ENCODE peak calls at places on chromosomes 16 and 17, in eight cellular contexts. K is PC-3, G is H9, B is astrocyte, A is GM23248, J is mesendoderm, C is PC-9, L is HCT116. O is an unnamed sample.

GRCh38 chr16:88441460-88441859 is 11.6 kb upstream of the ZFPM1 start:
- DNase-seq in L (no peak), K (no peak), G (no peak), J (no peak), C (no peak), A (no peak), B (no peak), O (no peak)

GRCh38 chr16:87809150-87809902 is 43.5 kb upstream of the KLHDC4 start:
- DNase-seq in K (no peak), C (no peak), B (no peak), J (no peak), L (no peak), G (no peak), A (no peak), O (peak; percentile 93)

GRCh38 chr17:49687878-49688491 is 10.1 kb upstream of the SPOP start:
- DNase-seq in A (peak; percentile 11), J (no peak), G (peak; percentile 28), K (peak; percentile 49), C (no peak), B (no peak), L (no peak), O (no peak)

GRCh38 chr17:57442914-57443571 is 186.7 kb downstream of the MSI2 start:
- DNase-seq in C (no peak), K (peak; percentile 39), G (no peak), L (no peak), B (peak; percentile 73), A (peak; percentile 62), J (no peak), O (peak; percentile 68)

GRCh38 chr16:50900391-50900942 is 158.6 kb downstream of the CYLD start:
- DNase-seq in K (no peak), A (no peak), G (no peak), B (no peak), L (no peak), J (no peak), C (no peak), O (no peak)

GRCh38 chr16:83044589-83044988 is 417.8 kb downstream of the CDH13 start:
- DNase-seq in L (no peak), K (no peak), C (no peak), J (no peak), A (no peak), B (no peak), G (peak; percentile 32), O (no peak)

GRCh38 chr17:50095626-50096037 is 481 bp downstream of the PDK2 start:
- DNase-seq in J (no peak), G (no peak), B (no peak), K (no peak), L (no peak), A (peak; percentile 35), C (no peak), O (no peak)

GRCh38 chr17:82095777-82096708 is 2.0 kb downstream of the FASN start:
- DNase-seq in L (no peak), J (no peak), K (peak; percentile 51), G (no peak), A (no peak), C (peak; percentile 59), B (no peak), O (no peak)

GRCh38 chr17:20925091-20925490 is 117.7 kb downstream of the USP22 start:
- DNase-seq in L (no peak), G (no peak), C (no peak), K (peak; percentile 14), A (peak; percentile 38), J (no peak), B (no peak), O (no peak)

GRCh38 chr17:74543891-74544760 is 1.8 kb downstream of the CD300C start:
- DNase-seq in C (no peak), A (no peak), L (no peak), J (no peak), B (no peak), K (no peak), G (no peak), O (no peak)

GRCh38 chr17:74545456-74546230 is at the start of gene CD300C:
- DNase-seq in A (peak; percentile 64), C (no peak), G (no peak), L (no peak), K (peak; percentile 15), B (peak; percentile 5), J (no peak), O (no peak)

GRCh38 chr17:74546586-74546985 is 671 bp upstream of the CD300C start:
- DNase-seq in C (no peak), A (no peak), J (no peak), L (no peak), G (no peak), B (no peak), K (no peak), O (no peak)

GRCh38 chr17:74543406-74543805 is 2.5 kb downstream of the CD300C start:
- DNase-seq in J (peak; percentile 14), G (no peak), K (no peak), A (no peak), L (no peak), C (no peak), B (no peak), O (no peak)

GRCh38 chr17:74544991-74545441 is 899 bp downstream of the CD300C start:
- DNase-seq in G (no peak), L (no peak), J (no peak), B (no peak), K (no peak), C (no peak), A (no peak), O (no peak)
- H3K79me2 ChIP-seq in G (no peaks in the 10 kb centered on the region), L (no peaks in the 10 kb centered on the region), J (no peaks in the 10 kb centered on the region), B (no peaks in the 10 kb centered on the region), K (no peaks in the 10 kb centered on the region), C (no peaks in the 10 kb centered on the region), A (no peaks in the 10 kb centered on the region), O (no peaks in the 10 kb centered on the region)

DNA sequence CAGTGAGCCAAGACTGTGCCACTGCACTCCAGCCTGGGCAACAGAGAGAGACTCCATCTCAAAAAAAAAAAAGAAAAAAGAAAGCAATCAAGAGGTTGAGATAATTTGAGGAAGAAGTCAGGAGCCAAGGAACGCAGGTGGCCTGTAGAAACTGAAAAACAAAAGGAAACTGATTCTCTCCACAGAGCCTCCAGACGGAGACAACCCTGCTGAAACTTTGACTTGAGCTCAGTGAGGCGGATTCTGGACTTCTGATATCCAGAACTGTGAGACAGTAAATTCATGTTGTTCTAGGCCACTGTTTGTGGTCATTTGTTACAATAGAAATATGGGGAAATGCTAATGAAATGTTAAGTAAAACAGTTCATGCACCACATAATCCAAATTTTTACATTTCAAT is 5.3 kb downstream of the MBTPS1 start:
- DNase-seq in A (no peak), L (no peak), B (no peak), K (no peak), J (no peak), G (no peak), C (no peak), O (no peak)
- H3K79me2 ChIP-seq in A (peaks cover 99% of the 10 kb centered on the region), L (peaks cover 98% of the 10 kb centered on the region), B (peaks cover 97% of the 10 kb centered on the region), K (peaks cover 99% of the 10 kb centered on the region), J (peaks cover 65% of the 10 kb centered on the region), G (peaks cover 24% of the 10 kb centered on the region), C (peaks cover 98% of the 10 kb centered on the region), O (peaks cover 99% of the 10 kb centered on the region)

GRCh38 chr17:7478276-7479138 is 924 bp downstream of the ZBTB4 start:
- DNase-seq in B (peak; percentile 8), A (peak; percentile 76), K (peak; percentile 13), J (peak; percentile 44), G (no peak), C (no peak), L (no peak), O (peak; percentile 71)

GRCh38 chr17:7476951-7477350 is 2.5 kb downstream of the ZBTB4 start:
- DNase-seq in L (no peak), G (no peak), C (no peak), J (no peak), K (no peak), A (no peak), B (no peak), O (no peak)

GRCh38 chr17:7476474-7476873 is 3.0 kb downstream of the ZBTB4 start:
- DNase-seq in G (no peak), A (peak; percentile 82), J (peak; percentile 56), L (no peak), B (peak; percentile 57), K (peak; percentile 77), C (peak; percentile 58), O (no peak)

GRCh38 chr17:7479139-7479388 is 367 bp downstream of the ZBTB4 start:
- DNase-seq in G (no peak), B (no peak), L (no peak), K (no peak), J (no peak), C (no peak), A (no peak), O (no peak)

DNA sequence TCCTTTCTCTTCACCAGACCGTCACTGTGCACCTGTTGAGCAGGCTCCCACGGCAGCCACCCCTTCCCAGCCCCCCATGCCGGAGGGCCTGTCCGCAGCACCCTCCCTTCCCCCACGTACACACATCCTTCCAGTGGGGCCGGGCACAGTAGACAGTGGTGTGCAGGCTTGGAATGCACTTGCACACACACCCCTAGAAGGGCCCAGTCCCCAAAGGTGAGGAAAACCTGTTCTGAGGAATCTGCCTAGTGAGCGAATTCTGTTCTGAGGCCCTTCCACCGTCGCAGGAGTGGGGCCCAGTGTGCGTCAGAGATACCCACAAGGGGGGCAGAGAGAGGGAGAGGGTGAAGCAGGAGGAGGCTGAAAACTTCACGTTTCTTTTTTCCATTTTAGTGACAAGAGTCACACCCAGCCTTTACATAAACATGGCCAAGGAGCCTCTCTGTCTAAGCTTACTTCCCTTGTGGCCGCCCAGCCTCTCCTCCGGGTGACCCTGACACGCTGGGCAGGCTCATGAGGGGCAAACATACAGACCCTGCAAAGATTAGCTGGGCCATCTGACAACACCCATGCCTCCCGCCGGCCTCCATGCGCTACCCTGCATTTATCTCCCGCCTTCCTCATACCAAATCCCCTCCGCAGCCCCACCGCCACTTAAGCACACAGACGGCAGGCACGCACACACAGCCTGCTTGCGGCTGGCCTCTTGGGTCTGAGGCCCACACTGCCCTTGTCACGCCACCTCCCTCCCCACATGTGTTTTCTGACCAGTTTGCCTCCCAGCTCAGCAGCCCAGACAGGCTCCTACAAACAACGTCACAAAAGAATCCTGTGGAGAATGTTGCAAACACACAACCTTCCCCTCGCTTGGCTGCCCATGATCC is 1.8 kb downstream of the ZBTB4 start:
- DNase-seq in G (no peak), C (no peak), A (peak; percentile 92), K (peak; percentile 11), B (peak; percentile 85), J (no peak), L (no peak), O (no peak)
- H3K79me2 ChIP-seq in G (peaks cover 5% of the 10 kb centered on the region), C (peaks cover 58% of the 10 kb centered on the region), A (peaks cover 94% of the 10 kb centered on the region), K (peaks cover 68% of the 10 kb centered on the region), B (peaks cover 70% of the 10 kb centered on the region), J (peaks cover 13% of the 10 kb centered on the region), L (peaks cover 36% of the 10 kb centered on the region), O (peaks cover 6% of the 10 kb centered on the region)

GRCh38 chr16:28495795-28496749 is 1.6 kb downstream of the APOBR start:
- DNase-seq in G (no peak), K (no peak), B (no peak), L (no peak), J (no peak), C (no peak), A (no peak), O (no peak)

GRCh38 chr16:28494141-28494851 is at the start of gene APOBR:
- DNase-seq in B (no peak), L (no peak), A (no peak), G (no peak), K (no peak), C (no peak), J (no peak), O (peak; percentile 92)

GRCh38 chr16:28496844-28497243 is 2.4 kb downstream of the APOBR start:
- DNase-seq in A (no peak), G (no peak), K (no peak), J (no peak), L (no peak), B (no peak), C (no peak), O (no peak)

GRCh38 chr16:28497386-28497785 is 2.9 kb downstream of the APOBR start:
- DNase-seq in B (no peak), C (no peak), G (no peak), A (no peak), J (no peak), K (no peak), L (no peak), O (no peak)

GRCh38 chr16:28495098-28495793 is 803 bp downstream of the APOBR start:
- DNase-seq in A (no peak), K (no peak), L (no peak), J (no peak), B (no peak), G (no peak), C (no peak), O (no peak)
- H3K79me2 ChIP-seq in A (no peaks in the 10 kb centered on the region), K (peaks cover 4% of the 10 kb centered on the region), L (peaks cover 4% of the 10 kb centered on the region), J (no peaks in the 10 kb centered on the region), B (peaks cover 7% of the 10 kb centered on the region), G (no peaks in the 10 kb centered on the region), C (no peaks in the 10 kb centered on the region), O (peaks cover 8% of the 10 kb centered on the region)